ENCODE peak calls at places on chromosome 1, in six cellular contexts. I is H1, Z is HCT116, B is SK-N-SH, A is GM12878, N is HepG2. M is an unnamed sample.
A peak's percentile ranks its signal among the peaks of the same experiment; 100 is the strongest.

GRCh38 chr1:7117599-7118281 is 332.5 kb downstream of the CAMTA1 start:
- DNase-seq in Z (peak; percentile 85), B (no peak), N (no peak), I (peak; percentile 52), A (no peak), M (peak; percentile 16)

GRCh38 chr1:44826375-44827196 is 16.5 kb downstream of the PTCH2 start:
- DNase-seq in Z (no peak), I (no peak), A (no peak), N (peak; percentile 75), B (peak; percentile 20), M (no peak)

GRCh38 chr1:203638076-203638475 is 11.4 kb downstream of the ATP2B4 start:
- DNase-seq in A (no peak), I (no peak), Z (no peak), N (no peak), B (no peak), M (no peak)

GRCh38 chr1:44108241-44108640 is 10.4 kb upstream of the KLF17 start:
- DNase-seq in A (no peak), I (no peak), Z (no peak), B (no peak), N (no peak), M (no peak)

GRCh38 chr1:149884433-149885363 is 14.7 kb upstream of the BOLA1 start:
- DNase-seq in Z (peak; percentile 7), A (peak; percentile 48), N (no peak), B (no peak), I (no peak), M (peak; percentile 51)

GRCh38 chr1:107474877-107475612 is 334.2 kb downstream of the NTNG1 start:
- DNase-seq in A (no peak), N (no peak), I (no peak), B (no peak), Z (no peak), M (no peak)

GRCh38 chr1:15810073-15810472 is 2.6 kb upstream of the UQCRHL start:
- DNase-seq in N (no peak), Z (no peak), A (no peak), B (no peak), I (no peak), M (no peak)

GRCh38 chr1:62706985-62707745 is 19.0 kb upstream of the DOCK7 start:
- DNase-seq in B (no peak), Z (no peak), A (no peak), I (no peak), N (no peak), M (no peak)

GRCh38 chr1:39127513-39127912 is 77.0 kb upstream of the MACF1 start:
- DNase-seq in A (no peak), I (no peak), N (peak; percentile 62), Z (no peak), B (no peak), M (no peak)

GRCh38 chr1:42177551-42177981 is 13.0 kb upstream of the GUCA2A start:
- DNase-seq in N (no peak), B (no peak), I (no peak), Z (no peak), A (no peak), M (no peak)

GRCh38 chr1:79430437-79430836 is 423.9 kb upstream of the ADGRL4 start:
- DNase-seq in Z (no peak), N (no peak), A (no peak), B (no peak), I (peak; percentile 46), M (no peak)

GRCh38 chr1:8182034-8182761 is 135.7 kb upstream of the SLC45A1 start:
- DNase-seq in A (peak; percentile 87), Z (peak; percentile 96), N (peak; percentile 85), I (no peak), B (no peak), M (peak; percentile 29)

GRCh38 chr1:13505020-13505419 is 8.8 kb downstream of the LRRC38 start:
- DNase-seq in N (no peak), B (no peak), A (no peak), Z (no peak), I (no peak), M (no peak)

GRCh38 chr1:10424034-10424433 is 6.2 kb upstream of the CENPS start:
- DNase-seq in Z (no peak), N (no peak), A (no peak), I (no peak), B (peak; percentile 44), M (no peak)

GRCh38 chr1:58779059-58779754 is 4.6 kb downstream of the JUN start:
- DNase-seq in Z (no peak), N (no peak), A (no peak), I (no peak), B (no peak), M (no peak)

GRCh38 chr1:45205000-45205909 is 1.1 kb downstream of the ZSWIM5 start:
- DNase-seq in N (peak; percentile 22), Z (no peak), B (peak; percentile 63), A (no peak), I (peak; percentile 72), M (peak; percentile 43)

GRCh38 chr1:182634306-182635072 is 30.3 kb upstream of the RGS16 start:
- DNase-seq in B (peak; percentile 34), Z (no peak), N (no peak), A (no peak), I (no peak), M (no peak)

GRCh38 chr1:245458234-245458633 is 303.4 kb downstream of the KIF26B start:
- DNase-seq in I (no peak), Z (no peak), B (no peak), A (no peak), N (no peak), M (no peak)

GRCh38 chr1:18088077-18088594 is 19.5 kb upstream of the IGSF21 start:
- DNase-seq in N (no peak), I (no peak), Z (no peak), A (no peak), B (peak; percentile 70), M (peak; percentile 49)

GRCh38 chr1:7784492-7785071 is 491 bp downstream of the PER3 start:
- DNase-seq in Z (no peak), N (no peak), B (no peak), I (peak; percentile 50), A (no peak), M (no peak)

DNA sequence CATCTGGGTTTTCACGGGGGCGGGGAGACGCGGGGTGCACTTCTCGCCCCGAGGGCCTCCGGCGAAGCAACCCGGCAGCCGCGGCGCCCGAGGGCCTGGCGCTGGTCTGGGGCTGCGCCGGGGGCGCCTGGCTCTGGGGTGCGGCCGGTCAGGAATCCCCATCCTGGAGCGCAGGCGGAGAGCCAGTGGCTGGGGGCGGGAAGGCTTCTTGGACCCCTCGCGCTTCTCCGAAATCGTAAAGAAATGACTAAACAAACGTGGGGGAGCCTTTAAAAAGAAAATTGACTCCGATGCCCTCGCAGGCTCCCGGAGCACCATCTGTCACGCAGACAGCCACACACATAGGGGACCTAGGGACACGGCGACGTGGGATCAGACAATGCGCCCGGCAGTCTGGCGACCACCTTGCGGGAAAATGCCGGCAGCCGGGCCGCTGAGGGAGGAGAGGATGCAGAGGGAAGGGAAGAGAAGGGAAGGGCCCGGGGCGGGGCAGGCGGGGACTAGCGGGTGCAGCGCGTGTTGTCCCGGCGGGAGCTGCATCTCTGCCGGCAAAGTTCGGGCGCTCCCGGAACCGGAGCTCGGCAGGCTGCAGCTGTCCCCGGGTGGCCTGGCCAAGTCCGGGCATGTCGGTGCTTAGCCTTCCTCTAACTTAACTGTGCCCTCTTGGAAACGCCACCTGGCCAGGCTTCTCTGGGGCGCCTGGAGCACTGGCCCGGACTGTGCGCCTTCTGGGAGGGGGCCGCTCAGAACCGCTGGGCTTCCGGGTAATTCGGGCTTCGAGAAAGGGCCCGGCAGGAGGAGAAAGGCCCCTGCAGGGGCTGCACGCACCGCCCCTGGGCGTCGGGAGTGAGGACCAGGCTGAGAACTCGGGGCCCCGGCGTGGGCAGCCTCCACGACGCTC is 1.9 kb downstream of the NHLH2 start:
- DNase-seq in B (peak; percentile 55), I (peak; percentile 83), N (no peak), Z (no peak), A (no peak), M (no peak)
- TF ChIP-seq JUND in B (no peak), I (no peak), N (no peak), Z (no peak), A (no peak), M (no peak)

GRCh38 chr1:55931272-55931940 is 648.0 kb downstream of the PLPP3 start:
- DNase-seq in Z (no peak), A (no peak), B (no peak), N (no peak), I (no peak), M (no peak)
- TF ChIP-seq JUND in Z (no peak), A (no peak), B (peak; percentile 41), N (no peak), I (no peak), M (no peak)

GRCh38 chr1:153608742-153609584 is 4.0 kb downstream of the S100A16 start:
- DNase-seq in I (peak; percentile 90), N (peak; percentile 96), B (no peak), A (no peak), Z (peak; percentile 90), M (peak; percentile 85)

GRCh38 chr1:153609585-153609907 is 3.4 kb downstream of the S100A16 start:
- DNase-seq in Z (no peak), A (no peak), N (no peak), B (no peak), I (no peak), M (no peak)

GRCh38 chr1:153611024-153611352 is 1.9 kb downstream of the S100A16 start:
- DNase-seq in N (no peak), B (no peak), Z (no peak), I (no peak), A (no peak), M (no peak)

GRCh38 chr1:153611356-153611755 is 1.6 kb downstream of the S100A16 start:
- DNase-seq in A (no peak), I (no peak), N (no peak), Z (no peak), B (no peak), M (no peak)

GRCh38 chr1:153610334-153611023 is 2.5 kb downstream of the S100A16 start:
- DNase-seq in A (no peak), B (no peak), N (no peak), Z (no peak), I (no peak), M (no peak)
- TF ChIP-seq JUND in A (no peak), B (no peak), N (no peak), Z (no peak), I (no peak), M (no peak)

GRCh38 chr1:23403735-23404486 is 20.6 kb downstream of the TCEA3 start:
- DNase-seq in I (peak; percentile 98), B (peak; percentile 89), N (peak; percentile 46), A (peak; percentile 16), Z (peak; percentile 85), M (peak; percentile 46)

GRCh38 chr1:23402286-23403037 is 22.1 kb downstream of the TCEA3 start:
- DNase-seq in I (no peak), N (no peak), Z (no peak), A (no peak), B (no peak), M (no peak)

GRCh38 chr1:23403038-23403336 is 21.6 kb downstream of the TCEA3 start:
- DNase-seq in B (no peak), I (no peak), A (no peak), Z (peak; percentile 28), N (no peak), M (no peak)

GRCh38 chr1:23401313-23401712 is 23.2 kb downstream of the TCEA3 start:
- DNase-seq in N (no peak), I (no peak), B (no peak), Z (no peak), A (no peak), M (no peak)

DNA sequence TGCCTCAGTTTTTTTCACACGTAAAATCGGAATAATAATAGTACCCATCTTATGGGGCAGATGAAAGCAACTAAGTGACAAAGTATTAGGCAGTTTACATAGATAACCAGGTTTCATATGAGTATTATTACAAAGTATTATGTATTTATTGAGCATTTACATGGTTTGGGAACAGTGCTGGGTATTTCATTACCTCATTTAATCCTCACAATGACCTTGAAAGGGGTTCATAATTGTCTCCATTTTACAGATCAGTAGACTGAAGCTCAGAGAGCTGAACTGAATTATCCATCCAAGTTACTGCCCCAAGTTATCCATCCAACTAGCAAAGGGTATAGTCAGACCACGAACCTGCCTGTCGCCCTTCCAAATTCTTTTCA is 21.2 kb downstream of the TCEA3 start:
- DNase-seq in Z (no peak), I (no peak), N (no peak), A (no peak), B (no peak), M (no peak)
- TF ChIP-seq JUND in Z (no peak), I (no peak), N (no peak), A (no peak), B (no peak), M (no peak)